ENCODE peak calls at places on chromosomes 6 and 20, in five cellular contexts. One of them, this sample, is unnamed.
A peak's percentile ranks its signal among the peaks of the same experiment; 100 is the strongest.

GRCh38 chr6:7901056-7901455 is 9.5 kb downstream of the TXNDC5 start:
- DNase-seq in GM13977: no peak
- DNase-seq in effector CD4-positive, alpha-beta T cell: no peak
- DNase-seq in prostate gland: no peak
- DNase-seq in Ammon's horn: no peak
- DNase-seq in this sample: no peak

GRCh38 chr6:51618563-51618962 is 468.9 kb downstream of the PKHD1 start:
- DNase-seq in GM13977: no peak
- DNase-seq in effector CD4-positive, alpha-beta T cell: no peak
- DNase-seq in prostate gland: no peak
- DNase-seq in Ammon's horn: no peak
- DNase-seq in this sample: peak; percentile 2

GRCh38 chr6:170497845-170498281 is 55.2 kb downstream of the PSMB1 start:
- DNase-seq in GM13977: no peak
- DNase-seq in effector CD4-positive, alpha-beta T cell: no peak
- DNase-seq in prostate gland: no peak
- DNase-seq in Ammon's horn: no peak
- DNase-seq in this sample: no peak

GRCh38 chr6:156618600-156619205 is 158.5 kb upstream of the ARID1B start:
- DNase-seq in GM13977: no peak
- DNase-seq in effector CD4-positive, alpha-beta T cell: no peak
- DNase-seq in prostate gland: no peak
- DNase-seq in Ammon's horn: no peak
- DNase-seq in this sample: no peak

GRCh38 chr6:11943060-11943459 is 69.1 kb upstream of the HIVEP1 start:
- DNase-seq in GM13977: no peak
- DNase-seq in effector CD4-positive, alpha-beta T cell: no peak
- DNase-seq in prostate gland: no peak
- DNase-seq in Ammon's horn: no peak
- DNase-seq in this sample: no peak

GRCh38 chr20:44910690-44911262 is 916 bp downstream of the PABPC1L start:
- DNase-seq in GM13977: no peak
- DNase-seq in effector CD4-positive, alpha-beta T cell: no peak
- DNase-seq in prostate gland: no peak
- DNase-seq in Ammon's horn: no peak
- DNase-seq in this sample: no peak

GRCh38 chr6:105814745-105815536 is 271.2 kb upstream of the PRDM1 start:
- DNase-seq in GM13977: no peak
- DNase-seq in effector CD4-positive, alpha-beta T cell: no peak
- DNase-seq in prostate gland: no peak
- DNase-seq in Ammon's horn: no peak
- DNase-seq in this sample: no peak

GRCh38 chr6:16239090-16239797 is 857 bp downstream of the GMPR start:
- DNase-seq in GM13977: peak; percentile 43
- DNase-seq in effector CD4-positive, alpha-beta T cell: no peak
- DNase-seq in prostate gland: peak; percentile 86
- DNase-seq in Ammon's horn: no peak
- DNase-seq in this sample: no peak

GRCh38 chr6:53436904-53437303 is 88.2 kb upstream of the ELOVL5 start:
- DNase-seq in GM13977: no peak
- DNase-seq in effector CD4-positive, alpha-beta T cell: no peak
- DNase-seq in prostate gland: no peak
- DNase-seq in Ammon's horn: no peak
- DNase-seq in this sample: no peak

GRCh38 chr6:41939091-41939847 is 2.3 kb downstream of the CCND3 start:
- DNase-seq in GM13977: no peak
- DNase-seq in effector CD4-positive, alpha-beta T cell: no peak
- DNase-seq in prostate gland: no peak
- DNase-seq in Ammon's horn: peak; percentile 49
- DNase-seq in this sample: no peak

GRCh38 chr20:44470327-44470726 is 5.3 kb upstream of the TTPAL start:
- DNase-seq in GM13977: no peak
- DNase-seq in effector CD4-positive, alpha-beta T cell: no peak
- DNase-seq in prostate gland: no peak
- DNase-seq in Ammon's horn: no peak
- DNase-seq in this sample: no peak

GRCh38 chr20:63294536-63294900 is 1.5 kb downstream of the COL20A1 start:
- DNase-seq in GM13977: no peak
- DNase-seq in effector CD4-positive, alpha-beta T cell: no peak
- DNase-seq in prostate gland: no peak
- DNase-seq in Ammon's horn: no peak
- DNase-seq in this sample: no peak

GRCh38 chr20:34859826-34860545 is 12.7 kb downstream of the GGT7 start:
- DNase-seq in GM13977: peak; percentile 18
- DNase-seq in effector CD4-positive, alpha-beta T cell: no peak
- DNase-seq in prostate gland: no peak
- DNase-seq in Ammon's horn: no peak
- DNase-seq in this sample: no peak

GRCh38 chr6:99016355-99016754 is 68.6 kb upstream of the FBXL4 start:
- DNase-seq in GM13977: no peak
- DNase-seq in effector CD4-positive, alpha-beta T cell: no peak
- DNase-seq in prostate gland: no peak
- DNase-seq in Ammon's horn: no peak
- DNase-seq in this sample: no peak

GRCh38 chr6:19836799-19837510 is at the start of gene ID4:
- DNase-seq in GM13977: no peak
- DNase-seq in effector CD4-positive, alpha-beta T cell: no peak
- DNase-seq in prostate gland: peak; percentile 98
- DNase-seq in Ammon's horn: peak; percentile 92
- DNase-seq in this sample: no peak

GRCh38 chr20:48211847-48212246 is 426.6 kb upstream of the SULF2 start:
- DNase-seq in GM13977: no peak
- DNase-seq in effector CD4-positive, alpha-beta T cell: no peak
- DNase-seq in prostate gland: no peak
- DNase-seq in Ammon's horn: no peak
- DNase-seq in this sample: no peak

GRCh38 chr6:38193486-38194281 is 374.2 kb downstream of the ZFAND3 start:
- DNase-seq in GM13977: no peak
- DNase-seq in effector CD4-positive, alpha-beta T cell: no peak
- DNase-seq in prostate gland: no peak
- DNase-seq in Ammon's horn: peak; percentile 59
- DNase-seq in this sample: no peak

GRCh38 chr6:63493557-63493956 is 78.7 kb upstream of the LOC128125822 start:
- DNase-seq in GM13977: no peak
- DNase-seq in effector CD4-positive, alpha-beta T cell: no peak
- DNase-seq in prostate gland: no peak
- DNase-seq in Ammon's horn: no peak
- DNase-seq in this sample: no peak

GRCh38 chr6:98787961-98788360 is 46.4 kb upstream of the POU3F2 start:
- DNase-seq in GM13977: no peak
- DNase-seq in effector CD4-positive, alpha-beta T cell: no peak
- DNase-seq in prostate gland: no peak
- DNase-seq in Ammon's horn: peak; percentile 12
- DNase-seq in this sample: no peak

GRCh38 chr20:63023836-63024571 is 17.2 kb upstream of the BHLHE23 start:
- DNase-seq in GM13977: no peak
- DNase-seq in effector CD4-positive, alpha-beta T cell: no peak
- DNase-seq in prostate gland: no peak
- DNase-seq in Ammon's horn: no peak
- DNase-seq in this sample: no peak

GRCh38 chr6:163438940-163439335 is 24.4 kb downstream of the QKI start:
- DNase-seq in GM13977: no peak
- DNase-seq in effector CD4-positive, alpha-beta T cell: peak; percentile 17
- DNase-seq in prostate gland: no peak
- DNase-seq in Ammon's horn: no peak
- DNase-seq in this sample: peak; percentile 5

GRCh38 chr6:40845588-40845987 is 193.4 kb downstream of the UNC5CL start:
- DNase-seq in GM13977: no peak
- DNase-seq in effector CD4-positive, alpha-beta T cell: no peak
- DNase-seq in prostate gland: peak; percentile 30
- DNase-seq in Ammon's horn: peak; percentile 11
- DNase-seq in this sample: no peak

GRCh38 chr6:27599859-27600532 is 127.1 kb upstream of the ZNF184 start:
- DNase-seq in GM13977: no peak
- DNase-seq in effector CD4-positive, alpha-beta T cell: no peak
- DNase-seq in prostate gland: no peak
- DNase-seq in Ammon's horn: no peak
- DNase-seq in this sample: no peak

This sample was measured in CD4-positive, CD25-positive, alpha-beta regulatory T cell.